ENCODE peak calls at places on chromosome 18, in nine cellular contexts. Y, F, R, B, M, O, C, W and Z are unnamed samples.

GRCh38 chr18:37668971-37669747 is 103.6 kb upstream of the CELF4 start:
- DNase-seq in Y (no peak), F (no peak), R (no peak), B (no peak), M (no peak), O (no peak), C (no peak), W (no peak), Z (peak; percentile 41)

GRCh38 chr18:23859466-23860352 is 154.8 kb upstream of the TTC39C start:
- DNase-seq in Y (no peak), F (no peak), R (no peak), B (no peak), M (no peak), O (no peak), C (no peak), W (no peak), Z (no peak)

GRCh38 chr18:58863539-58864145 is 1.0 kb upstream of the ZNF532 start:
- DNase-seq in Y (peak; percentile 46), F (no peak), R (peak; percentile 47), B (no peak), M (no peak), O (peak; percentile 30), C (peak; percentile 77), W (peak; percentile 30), Z (peak; percentile 90)

GRCh38 chr18:8299054-8299708 is 310.1 kb upstream of the RAB12 start:
- DNase-seq in Y (no peak), F (no peak), R (no peak), B (no peak), M (no peak), O (no peak), C (no peak), W (no peak), Z (no peak)

GRCh38 chr18:58337285-58337684 is 291.6 kb downstream of the ALPK2 start:
- DNase-seq in Y (no peak), F (no peak), R (no peak), B (no peak), M (no peak), O (no peak), C (no peak), W (no peak), Z (no peak)

GRCh38 chr18:72233106-72233505 is 311.0 kb downstream of the CBLN2 start:
- DNase-seq in Y (no peak), F (no peak), R (no peak), B (no peak), M (no peak), O (no peak), C (no peak), W (no peak), Z (no peak)

GRCh38 chr18:51339866-51340265 is 142.4 kb upstream of the MEX3C start:
- DNase-seq in Y (peak; percentile 43), F (no peak), R (no peak), B (no peak), M (no peak), O (no peak), C (no peak), W (no peak), Z (no peak)

GRCh38 chr18:49666045-49666444 is 104.2 kb downstream of the LIPG start:
- DNase-seq in Y (peak; percentile 60), F (no peak), R (no peak), B (no peak), M (no peak), O (no peak), C (no peak), W (no peak), Z (no peak)

GRCh38 chr18:36031407-36031806 is 36.0 kb downstream of the RPRD1A start:
- DNase-seq in Y (no peak), F (no peak), R (no peak), B (no peak), M (no peak), O (no peak), C (no peak), W (no peak), Z (no peak)

GRCh38 chr18:63613420-63613819 is 26.3 kb downstream of the SERPINB13 start:
- DNase-seq in Y (no peak), F (no peak), R (no peak), B (no peak), M (no peak), O (no peak), C (no peak), W (no peak), Z (no peak)

GRCh38 chr18:52869942-52870907 is 530.2 kb downstream of the DCC start:
- DNase-seq in Y (no peak), F (no peak), R (no peak), B (no peak), M (no peak), O (no peak), C (no peak), W (no peak), Z (peak; percentile 62)

GRCh38 chr18:49612515-49613033 is 50.7 kb downstream of the LIPG start:
- DNase-seq in Y (no peak), F (no peak), R (no peak), B (no peak), M (no peak), O (peak; percentile 71), C (no peak), W (no peak), Z (no peak)

GRCh38 chr18:10094154-10094553 is 180.3 kb downstream of the VAPA start:
- DNase-seq in Y (peak; percentile 36), F (no peak), R (no peak), B (no peak), M (no peak), O (no peak), C (no peak), W (no peak), Z (no peak)

GRCh38 chr18:7116832-7117389 is 686 bp downstream of the LAMA1 start:
- DNase-seq in Y (peak; percentile 9), F (no peak), R (no peak), B (no peak), M (no peak), O (no peak), C (no peak), W (no peak), Z (peak; percentile 79)

DNA sequence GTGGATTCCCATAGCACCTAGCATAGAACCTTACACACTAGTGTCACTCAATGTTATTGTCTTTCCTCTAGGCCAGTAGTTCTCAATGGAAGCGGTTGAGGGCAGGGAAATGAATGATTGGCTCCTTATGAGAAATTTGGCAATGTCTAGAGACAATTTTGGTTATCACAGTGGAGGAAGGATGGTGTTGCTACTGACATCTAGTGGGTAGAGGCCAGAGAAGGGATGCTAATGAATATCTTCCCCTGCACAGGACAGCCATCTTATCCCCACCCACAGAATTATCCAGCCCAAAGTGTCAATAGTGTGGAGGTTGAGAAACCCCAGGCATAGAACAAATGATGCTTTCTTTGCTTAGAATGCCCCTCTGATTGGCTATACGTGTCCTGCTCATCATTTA is 15.8 kb downstream of the C18orf63 start:
- DNase-seq in Y (peak; percentile 20), F (peak; percentile 5), R (no peak), B (peak; percentile 22), M (peak; percentile 4), O (peak; percentile 18), C (no peak), W (no peak), Z (no peak)
- TF ChIP-seq CTCF in Y (peak; percentile 54), F (peak; percentile 69), R (peak; percentile 48), B (no peak), M (peak; percentile 46), O (peak; percentile 25), C (peak; percentile 3), W (peak; percentile 12), Z (peak; percentile 36)

DNA sequence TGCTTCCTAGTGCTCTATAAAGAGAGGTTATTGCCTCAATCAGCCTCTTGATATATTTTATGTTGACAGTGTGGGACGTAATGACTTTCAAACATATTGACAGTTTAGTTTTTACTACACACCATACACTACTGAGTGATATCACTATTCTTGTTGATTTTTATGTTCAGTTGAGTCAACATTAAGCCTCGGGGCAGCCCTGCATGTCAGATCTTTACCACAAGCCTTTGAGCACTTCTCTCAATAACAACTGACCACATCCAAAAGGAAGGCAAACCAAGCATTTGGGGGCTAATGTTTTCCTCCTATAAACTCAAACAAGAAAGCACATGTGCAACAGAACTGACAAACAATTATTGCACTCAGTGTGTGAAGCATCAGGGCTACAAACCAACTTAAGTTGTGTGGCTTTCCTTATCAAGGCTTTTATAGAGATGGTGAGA is 448.1 kb upstream of the SLC14A2 start:
- DNase-seq in Y (peak; percentile 69), F (peak; percentile 65), R (no peak), B (no peak), M (no peak), O (peak; percentile 33), C (no peak), W (no peak), Z (no peak)
- TF ChIP-seq CTCF in Y (no peak), F (no peak), R (no peak), B (no peak), M (no peak), O (no peak), C (no peak), W (no peak), Z (no peak)

GRCh38 chr18:55997156-55997561 is 409.2 kb upstream of the TCF4 start:
- DNase-seq in Y (peak; percentile 12), F (no peak), R (no peak), B (no peak), M (no peak), O (peak; percentile 19), C (no peak), W (no peak), Z (no peak)
- TF ChIP-seq CTCF in Y (peak; percentile 10), F (no peak), R (no peak), B (no peak), M (no peak), O (no peak), C (no peak), W (no peak), Z (no peak)

GRCh38 chr18:61653823-61654551 is 238.8 kb downstream of the RNF152 start:
- DNase-seq in Y (no peak), F (no peak), R (no peak), B (no peak), M (no peak), O (no peak), C (no peak), W (no peak), Z (no peak)

GRCh38 chr18:61662726-61663125 is 230.1 kb downstream of the RNF152 start:
- DNase-seq in Y (no peak), F (no peak), R (no peak), B (no peak), M (no peak), O (no peak), C (no peak), W (no peak), Z (no peak)

GRCh38 chr18:61657066-61657732 is 235.6 kb downstream of the RNF152 start:
- DNase-seq in Y (no peak), F (no peak), R (no peak), B (no peak), M (no peak), O (no peak), C (no peak), W (no peak), Z (no peak)

GRCh38 chr18:61655630-61656029 is 237.2 kb downstream of the RNF152 start:
- DNase-seq in Y (no peak), F (no peak), R (no peak), B (no peak), M (no peak), O (no peak), C (no peak), W (peak; percentile 18), Z (no peak)

DNA sequence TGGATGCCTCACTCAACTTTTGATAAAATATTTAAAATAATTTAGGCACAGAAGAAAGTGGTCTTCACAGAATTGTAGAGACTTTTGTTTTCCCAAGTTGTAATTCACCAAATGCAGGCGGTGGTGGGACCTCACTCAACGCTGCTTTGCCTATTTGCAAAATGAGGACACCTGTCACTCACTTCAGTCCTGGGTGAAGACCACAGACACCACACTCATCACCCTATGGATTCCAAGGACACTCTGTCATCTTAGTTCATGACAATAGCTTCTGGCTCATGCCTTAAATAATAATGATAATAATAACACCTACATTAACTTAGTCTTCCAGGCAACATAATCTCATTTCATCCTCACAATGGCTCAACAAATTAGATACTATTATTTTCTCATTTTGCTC is 234.4 kb downstream of the RNF152 start:
- DNase-seq in Y (no peak), F (no peak), R (no peak), B (no peak), M (no peak), O (no peak), C (no peak), W (no peak), Z (no peak)
- TF ChIP-seq CTCF in Y (no peak), F (no peak), R (no peak), B (no peak), M (no peak), O (no peak), C (no peak), W (no peak), Z (no peak)